ENCODE peak calls at places on chromosome 11, in six cellular contexts. One of them, this sample, is unnamed.

GRCh38 chr11:1930448-1930802 is 10.9 kb downstream of the TNNT3 start:
- DNase-seq in SJCRH30: no peak
- DNase-seq in cardiac fibroblast: no peak
- DNase-seq in AG09319: no peak
- DNase-seq in activated naive CD4-positive, alpha-beta T cell treated with Interleukin-2 at 50 U/mL for 16 hours: no peak
- DNase-seq in GM03348: no peak
- DNase-seq in this sample: no peak

GRCh38 chr11:118151421-118151820 is 1.2 kb downstream of the SCN4B start:
- DNase-seq in SJCRH30: no peak
- DNase-seq in cardiac fibroblast: no peak
- DNase-seq in AG09319: no peak
- DNase-seq in activated naive CD4-positive, alpha-beta T cell treated with Interleukin-2 at 50 U/mL for 16 hours: no peak
- DNase-seq in GM03348: no peak
- DNase-seq in this sample: no peak

GRCh38 chr11:61473370-61474025 is 35.1 kb upstream of the LRRC10B start:
- DNase-seq in SJCRH30: no peak
- DNase-seq in cardiac fibroblast: peak
- DNase-seq in AG09319: no peak
- DNase-seq in activated naive CD4-positive, alpha-beta T cell treated with Interleukin-2 at 50 U/mL for 16 hours: no peak
- DNase-seq in GM03348: no peak
- DNase-seq in this sample: no peak

GRCh38 chr11:113389288-113389687 is 1.7 kb downstream of the ANKK1 start:
- DNase-seq in SJCRH30: peak
- DNase-seq in cardiac fibroblast: no peak
- DNase-seq in AG09319: no peak
- DNase-seq in activated naive CD4-positive, alpha-beta T cell treated with Interleukin-2 at 50 U/mL for 16 hours: no peak
- DNase-seq in GM03348: no peak
- DNase-seq in this sample: no peak

GRCh38 chr11:69707156-69707555 is 3.3 kb upstream of the FGF19 start:
- DNase-seq in SJCRH30: no peak
- DNase-seq in cardiac fibroblast: no peak
- DNase-seq in AG09319: no peak
- DNase-seq in activated naive CD4-positive, alpha-beta T cell treated with Interleukin-2 at 50 U/mL for 16 hours: no peak
- DNase-seq in GM03348: no peak
- DNase-seq in this sample: no peak

GRCh38 chr11:62266558-62266957 is 3.4 kb upstream of the SCGB2A2 start:
- DNase-seq in SJCRH30: no peak
- DNase-seq in cardiac fibroblast: peak
- DNase-seq in AG09319: no peak
- DNase-seq in activated naive CD4-positive, alpha-beta T cell treated with Interleukin-2 at 50 U/mL for 16 hours: no peak
- DNase-seq in GM03348: no peak
- DNase-seq in this sample: no peak

GRCh38 chr11:73262851-73263495 is 9.2 kb upstream of the P2RY6 start:
- DNase-seq in SJCRH30: no peak
- DNase-seq in cardiac fibroblast: peak
- DNase-seq in AG09319: no peak
- DNase-seq in activated naive CD4-positive, alpha-beta T cell treated with Interleukin-2 at 50 U/mL for 16 hours: no peak
- DNase-seq in GM03348: no peak
- DNase-seq in this sample: no peak

GRCh38 chr11:65150513-65151271 is 16.4 kb upstream of the SYVN1 start:
- DNase-seq in SJCRH30: peak
- DNase-seq in cardiac fibroblast: peak
- DNase-seq in AG09319: no peak
- DNase-seq in activated naive CD4-positive, alpha-beta T cell treated with Interleukin-2 at 50 U/mL for 16 hours: no peak
- DNase-seq in GM03348: peak
- DNase-seq in this sample: peak

GRCh38 chr11:47083913-47084312 is 92.8 kb downstream of the ARFGAP2 start:
- DNase-seq in SJCRH30: peak
- DNase-seq in cardiac fibroblast: peak
- DNase-seq in AG09319: peak
- DNase-seq in activated naive CD4-positive, alpha-beta T cell treated with Interleukin-2 at 50 U/mL for 16 hours: no peak
- DNase-seq in GM03348: peak
- DNase-seq in this sample: peak

GRCh38 chr11:34157163-34157562 is 51.7 kb downstream of the NAT10 start:
- DNase-seq in SJCRH30: no peak
- DNase-seq in cardiac fibroblast: no peak
- DNase-seq in AG09319: no peak
- DNase-seq in activated naive CD4-positive, alpha-beta T cell treated with Interleukin-2 at 50 U/mL for 16 hours: no peak
- DNase-seq in GM03348: no peak
- DNase-seq in this sample: no peak

GRCh38 chr11:134499990-134500389 is 87.9 kb upstream of the B3GAT1 start:
- DNase-seq in SJCRH30: no peak
- DNase-seq in cardiac fibroblast: no peak
- DNase-seq in AG09319: no peak
- DNase-seq in activated naive CD4-positive, alpha-beta T cell treated with Interleukin-2 at 50 U/mL for 16 hours: no peak
- DNase-seq in GM03348: no peak
- DNase-seq in this sample: no peak

GRCh38 chr11:71078482-71078881 is 173.9 kb downstream of the SHANK2 start:
- DNase-seq in SJCRH30: peak
- DNase-seq in cardiac fibroblast: no peak
- DNase-seq in AG09319: no peak
- DNase-seq in activated naive CD4-positive, alpha-beta T cell treated with Interleukin-2 at 50 U/mL for 16 hours: no peak
- DNase-seq in GM03348: no peak
- DNase-seq in this sample: no peak

GRCh38 chr11:59973097-59973496 is 9.3 kb downstream of the OOSP4A start:
- DNase-seq in SJCRH30: no peak
- DNase-seq in cardiac fibroblast: no peak
- DNase-seq in AG09319: no peak
- DNase-seq in activated naive CD4-positive, alpha-beta T cell treated with Interleukin-2 at 50 U/mL for 16 hours: no peak
- DNase-seq in GM03348: no peak
- DNase-seq in this sample: no peak

GRCh38 chr11:2211113-2211971 is 39.7 kb upstream of the TH start:
- DNase-seq in SJCRH30: peak
- DNase-seq in cardiac fibroblast: no peak
- DNase-seq in AG09319: no peak
- DNase-seq in activated naive CD4-positive, alpha-beta T cell treated with Interleukin-2 at 50 U/mL for 16 hours: no peak
- DNase-seq in GM03348: no peak
- DNase-seq in this sample: no peak

GRCh38 chr11:1390603-1391164 is 950 bp downstream of the BRSK2 start:
- DNase-seq in SJCRH30: no peak
- DNase-seq in cardiac fibroblast: no peak
- DNase-seq in AG09319: no peak
- DNase-seq in activated naive CD4-positive, alpha-beta T cell treated with Interleukin-2 at 50 U/mL for 16 hours: no peak
- DNase-seq in GM03348: peak
- DNase-seq in this sample: no peak

GRCh38 chr11:114131366-114131963 is 72.0 kb downstream of the ZBTB16 start:
- DNase-seq in SJCRH30: no peak
- DNase-seq in cardiac fibroblast: no peak
- DNase-seq in AG09319: no peak
- DNase-seq in activated naive CD4-positive, alpha-beta T cell treated with Interleukin-2 at 50 U/mL for 16 hours: peak
- DNase-seq in GM03348: no peak
- DNase-seq in this sample: no peak

GRCh38 chr11:7442588-7443215 is 42.6 kb upstream of the OLFML1 start:
- DNase-seq in SJCRH30: peak
- DNase-seq in cardiac fibroblast: peak
- DNase-seq in AG09319: no peak
- DNase-seq in activated naive CD4-positive, alpha-beta T cell treated with Interleukin-2 at 50 U/mL for 16 hours: peak
- DNase-seq in GM03348: peak
- DNase-seq in this sample: peak